ENCODE peak calls at places on chromosomes 7 and 10, in eight cellular contexts. X is esophagus muscularis mucosa; B is endothelial cell; K is body of pancreas; E is left lung; D is fibroblast of villous mesenchyme; H is CD8-positive, alpha-beta T cell; U is A549. V is an unnamed sample.

GRCh38 chr7:149147730-149148653 is 739 bp downstream of the ZNF398 start:
- DNase-seq in X (no peak), B (peak; percentile 40), K (peak; percentile 63), E (peak; percentile 93), D (peak; percentile 69), H (peak; percentile 29), U (peak; percentile 67), V (peak; percentile 73)

GRCh38 chr7:97021443-97022261 is 3.0 kb downstream of the DLX5 start:
- DNase-seq in X (peak; percentile 88), B (no peak), K (no peak), E (peak; percentile 73), D (no peak), H (no peak), U (no peak), V (no peak)

GRCh38 chr10:131655101-131655849 is 245.5 kb upstream of the PPP2R2D start:
- DNase-seq in X (no peak), B (no peak), K (no peak), E (peak; percentile 66), D (no peak), H (no peak), U (no peak), V (peak; percentile 6)

GRCh38 chr7:148915211-148915610 is 31.1 kb upstream of the EZH2 start:
- DNase-seq in X (no peak), B (no peak), K (no peak), E (no peak), D (no peak), H (no peak), U (no peak), V (no peak)

GRCh38 chr7:151426486-151426905 is 13.4 kb downstream of the CRYGN start:
- DNase-seq in X (no peak), B (no peak), K (peak; percentile 61), E (no peak), D (peak; percentile 99), H (no peak), U (peak; percentile 77), V (peak; percentile 94)

GRCh38 chr7:44618754-44619153 is 12.3 kb downstream of the OGDH start:
- DNase-seq in X (no peak), B (no peak), K (no peak), E (no peak), D (no peak), H (no peak), U (no peak), V (no peak)

GRCh38 chr7:90298145-90299038 is 22.7 kb downstream of the FAM237B start:
- DNase-seq in X (no peak), B (no peak), K (peak; percentile 8), E (no peak), D (peak; percentile 60), H (no peak), U (peak; percentile 63), V (no peak)

GRCh38 chr10:128526793-128527375 is 400.7 kb upstream of the MKI67 start:
- DNase-seq in X (no peak), B (no peak), K (peak; percentile 6), E (no peak), D (no peak), H (no peak), U (no peak), V (no peak)

GRCh38 chr7:46165281-46165680 is 244.2 kb upstream of the IGFBP3 start:
- DNase-seq in X (no peak), B (no peak), K (no peak), E (no peak), D (no peak), H (no peak), U (no peak), V (no peak)

GRCh38 chr7:99881370-99881769 is 4.5 kb upstream of the OR2AE1 start:
- DNase-seq in X (no peak), B (no peak), K (no peak), E (no peak), D (no peak), H (no peak), U (no peak), V (no peak)

GRCh38 chr10:70053896-70054641 is 1.4 kb downstream of the MACROH2A2 start:
- DNase-seq in X (no peak), B (peak; percentile 51), K (no peak), E (peak; percentile 73), D (no peak), H (no peak), U (peak; percentile 38), V (no peak)

GRCh38 chr10:132536241-132536963 is 1.2 kb upstream of the INPP5A start:
- DNase-seq in X (no peak), B (no peak), K (no peak), E (peak; percentile 74), D (no peak), H (no peak), U (no peak), V (peak; percentile 68)

GRCh38 chr10:21159669-21160068 is 262.6 kb upstream of the NEBL start:
- DNase-seq in X (no peak), B (no peak), K (no peak), E (no peak), D (no peak), H (no peak), U (no peak), V (no peak)

GRCh38 chr10:80468002-80468401 is 13.9 kb downstream of the TSPAN14 start:
- DNase-seq in X (no peak), B (peak; percentile 90), K (peak; percentile 62), E (peak; percentile 83), D (no peak), H (peak; percentile 40), U (no peak), V (peak; percentile 75)

GRCh38 chr7:30922596-30922995 is 10.9 kb downstream of the AQP1 start:
- DNase-seq in X (no peak), B (no peak), K (peak; percentile 1), E (peak; percentile 35), D (no peak), H (no peak), U (no peak), V (peak; percentile 18)

GRCh38 chr7:43674559-43675436 is 54.5 kb downstream of the COA1 start:
- DNase-seq in X (no peak), B (no peak), K (peak; percentile 54), E (no peak), D (peak; percentile 75), H (no peak), U (peak; percentile 87), V (no peak)

GRCh38 chr7:37557810-37558209 is 109.1 kb upstream of the ELMO1 start:
- DNase-seq in X (peak; percentile 64), B (no peak), K (no peak), E (no peak), D (no peak), H (no peak), U (no peak), V (no peak)

GRCh38 chr7:14805105-14805719 is 97.3 kb downstream of the DGKB start:
- DNase-seq in X (no peak), B (no peak), K (no peak), E (no peak), D (no peak), H (no peak), U (no peak), V (no peak)

GRCh38 chr7:14807498-14807897 is 95.1 kb downstream of the DGKB start:
- DNase-seq in X (no peak), B (no peak), K (no peak), E (no peak), D (no peak), H (no peak), U (no peak), V (no peak)

GRCh38 chr7:14806886-14807285 is 95.7 kb downstream of the DGKB start:
- DNase-seq in X (no peak), B (no peak), K (no peak), E (no peak), D (no peak), H (no peak), U (no peak), V (no peak)
- TF ChIP-seq CTCF in X (no peak), B (no peak), K (no peak), E (no peak), D (no peak), H (no peak), U (no peak), V (no peak)

GRCh38 chr7:157997080-157997440 is 590.6 kb downstream of the PTPRN2 start:
- DNase-seq in X (no peak), B (no peak), K (no peak), E (no peak), D (no peak), H (no peak), U (no peak), V (no peak)
- TF ChIP-seq CTCF in X (no peak), B (no peak), K (no peak), E (no peak), D (no peak), H (no peak), U (no peak), V (no peak)

DNA sequence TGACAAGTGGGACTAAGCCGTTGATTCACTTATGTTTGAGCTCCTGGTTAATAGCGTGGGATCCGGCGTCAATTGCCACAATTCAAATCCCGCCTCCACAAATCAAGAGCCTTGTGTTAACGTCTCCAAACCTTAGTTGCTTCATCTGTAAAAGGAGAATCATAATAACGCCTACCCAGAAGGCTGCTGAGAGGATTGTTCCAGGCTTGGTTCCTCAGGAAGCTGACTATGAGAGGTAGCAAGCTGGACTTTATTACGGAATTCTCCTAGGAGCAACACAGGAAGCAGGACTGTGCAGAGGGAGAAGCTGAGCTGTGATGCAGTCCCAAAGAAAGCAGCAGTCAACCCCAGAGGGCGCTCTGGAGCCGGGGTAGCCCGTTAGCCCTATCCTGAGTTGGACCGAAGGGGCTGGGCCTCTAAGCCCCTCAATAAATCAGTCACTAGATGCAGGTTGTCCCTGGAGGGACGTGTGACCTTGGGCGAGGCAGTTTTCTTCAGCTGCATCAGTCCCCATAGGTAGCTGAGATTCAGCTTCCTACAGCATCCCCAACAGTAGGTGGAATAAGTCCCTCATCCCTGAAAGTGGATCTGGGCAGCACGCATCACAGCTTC is 6.9 kb upstream of the BAG3 start:
- DNase-seq in X (no peak), B (no peak), K (no peak), E (no peak), D (no peak), H (no peak), U (no peak), V (no peak)
- TF ChIP-seq CTCF in X (no peak), B (no peak), K (no peak), E (no peak), D (peak; percentile 57), H (no peak), U (peak; percentile 7), V (no peak)

GRCh38 chr7:95470452-95470851 is 15.3 kb upstream of the ASB4 start:
- DNase-seq in X (no peak), B (peak; percentile 46), K (peak; percentile 44), E (no peak), D (peak; percentile 39), H (no peak), U (peak; percentile 41), V (no peak)

GRCh38 chr7:95473276-95473985 is 12.3 kb upstream of the ASB4 start:
- DNase-seq in X (no peak), B (no peak), K (no peak), E (no peak), D (no peak), H (no peak), U (no peak), V (no peak)

GRCh38 chr7:95471076-95471475 is 14.7 kb upstream of the ASB4 start:
- DNase-seq in X (no peak), B (peak; percentile 10), K (no peak), E (no peak), D (no peak), H (no peak), U (no peak), V (no peak)

GRCh38 chr7:95469850-95470249 is 15.9 kb upstream of the ASB4 start:
- DNase-seq in X (no peak), B (peak; percentile 45), K (no peak), E (no peak), D (no peak), H (no peak), U (no peak), V (no peak)

GRCh38 chr7:95472521-95473160 is 13.1 kb upstream of the ASB4 start:
- DNase-seq in X (no peak), B (no peak), K (peak; percentile 8), E (no peak), D (no peak), H (no peak), U (no peak), V (no peak)
- TF ChIP-seq CTCF in X (no peak), B (no peak), K (no peak), E (no peak), D (no peak), H (no peak), U (no peak), V (no peak)

V was measured in tibial artery.